ENCODE peak calls at places on chromosomes 4 and X, in seven cellular contexts. One of them, this sample, is unnamed.

GRCh38 chr4:128565565-128566186 is 243.8 kb upstream of the JADE1 start:
- DNase-seq in A549: no peak
- DNase-seq in pancreas: peak
- DNase-seq in endodermal cell: peak
- DNase-seq in SK-N-MC: no peak
- DNase-seq in right atrium auricular region: peak
- DNase-seq in upper lobe of right lung: peak
- DNase-seq in this sample: peak

GRCh38 chr4:172546782-172547181 is 621.8 kb upstream of the GALNT7 start:
- DNase-seq in A549: no peak
- DNase-seq in pancreas: no peak
- DNase-seq in endodermal cell: no peak
- DNase-seq in SK-N-MC: no peak
- DNase-seq in right atrium auricular region: no peak
- DNase-seq in upper lobe of right lung: no peak
- DNase-seq in this sample: no peak

GRCh38 chr4:78057600-78058560 is 757 bp downstream of the FRAS1 start:
- DNase-seq in A549: peak
- DNase-seq in pancreas: peak
- DNase-seq in endodermal cell: peak
- DNase-seq in SK-N-MC: no peak
- DNase-seq in right atrium auricular region: peak
- DNase-seq in upper lobe of right lung: peak
- DNase-seq in this sample: peak

GRCh38 chrX:9885150-9885549 is 82.0 kb upstream of the CLDN34 start:
- DNase-seq in A549: peak
- DNase-seq in pancreas: peak
- DNase-seq in endodermal cell: peak
- DNase-seq in SK-N-MC: no peak
- DNase-seq in right atrium auricular region: no peak
- DNase-seq in upper lobe of right lung: peak
- DNase-seq in this sample: peak

GRCh38 chrX:133323450-133323849 is 91.8 kb downstream of the GPC4 start:
- DNase-seq in A549: no peak
- DNase-seq in pancreas: no peak
- DNase-seq in endodermal cell: no peak
- DNase-seq in SK-N-MC: no peak
- DNase-seq in right atrium auricular region: no peak
- DNase-seq in upper lobe of right lung: no peak
- DNase-seq in this sample: no peak

GRCh38 chr4:39542633-39543393 is 15.6 kb upstream of the UGDH start:
- DNase-seq in A549: no peak
- DNase-seq in pancreas: no peak
- DNase-seq in endodermal cell: no peak
- DNase-seq in SK-N-MC: no peak
- DNase-seq in right atrium auricular region: no peak
- DNase-seq in upper lobe of right lung: no peak
- DNase-seq in this sample: no peak

GRCh38 chrX:39969099-39969825 is 128.5 kb downstream of the BCOR start:
- DNase-seq in A549: no peak
- DNase-seq in pancreas: no peak
- DNase-seq in endodermal cell: peak
- DNase-seq in SK-N-MC: no peak
- DNase-seq in right atrium auricular region: no peak
- DNase-seq in upper lobe of right lung: no peak
- DNase-seq in this sample: peak

GRCh38 chr4:139144161-139144859 is 32.7 kb downstream of the ELF2 start:
- DNase-seq in A549: no peak
- DNase-seq in pancreas: no peak
- DNase-seq in endodermal cell: peak
- DNase-seq in SK-N-MC: no peak
- DNase-seq in right atrium auricular region: peak
- DNase-seq in upper lobe of right lung: peak
- DNase-seq in this sample: no peak

GRCh38 chrX:154142386-154142785 is 1.7 kb upstream of the OPN1LW start:
- DNase-seq in A549: no peak
- DNase-seq in pancreas: no peak
- DNase-seq in endodermal cell: no peak
- DNase-seq in SK-N-MC: no peak
- DNase-seq in right atrium auricular region: no peak
- DNase-seq in upper lobe of right lung: no peak
- DNase-seq in this sample: no peak

GRCh38 chr4:101224358-101225218 is 122.7 kb downstream of the PPP3CA start:
- DNase-seq in A549: no peak
- DNase-seq in pancreas: no peak
- DNase-seq in endodermal cell: no peak
- DNase-seq in SK-N-MC: no peak
- DNase-seq in right atrium auricular region: no peak
- DNase-seq in upper lobe of right lung: no peak
- DNase-seq in this sample: no peak

GRCh38 chrX:154002215-154002719 is 17.4 kb downstream of the IRAK1 start:
- DNase-seq in A549: no peak
- DNase-seq in pancreas: no peak
- DNase-seq in endodermal cell: no peak
- DNase-seq in SK-N-MC: no peak
- DNase-seq in right atrium auricular region: no peak
- DNase-seq in upper lobe of right lung: peak
- DNase-seq in this sample: peak

GRCh38 chr4:81715335-81715734 is 243.6 kb upstream of the RASGEF1B start:
- DNase-seq in A549: no peak
- DNase-seq in pancreas: no peak
- DNase-seq in endodermal cell: peak
- DNase-seq in SK-N-MC: no peak
- DNase-seq in right atrium auricular region: no peak
- DNase-seq in upper lobe of right lung: no peak
- DNase-seq in this sample: no peak

GRCh38 chr4:58767598-58767997 is 1657.4 kb upstream of the IGFBP7 start:
- DNase-seq in A549: no peak
- DNase-seq in pancreas: no peak
- DNase-seq in endodermal cell: no peak
- DNase-seq in SK-N-MC: no peak
- DNase-seq in right atrium auricular region: no peak
- DNase-seq in upper lobe of right lung: no peak
- DNase-seq in this sample: no peak
- H3K27ac ChIP-seq in A549: no peak
- H3K27ac ChIP-seq in pancreas: no peak
- H3K27ac ChIP-seq in endodermal cell: no peak
- H3K27ac ChIP-seq in SK-N-MC: no peak
- H3K27ac ChIP-seq in right atrium auricular region: no peak
- H3K27ac ChIP-seq in upper lobe of right lung: no peak
- H3K27ac ChIP-seq in this sample: no peak

GRCh38 chr4:1302159-1302558 is 12.5 kb downstream of the MAEA start:
- DNase-seq in A549: no peak
- DNase-seq in pancreas: no peak
- DNase-seq in endodermal cell: no peak
- DNase-seq in SK-N-MC: no peak
- DNase-seq in right atrium auricular region: no peak
- DNase-seq in upper lobe of right lung: no peak
- DNase-seq in this sample: no peak

GRCh38 chr4:1305781-1306455 is 16.2 kb downstream of the MAEA start:
- DNase-seq in A549: no peak
- DNase-seq in pancreas: no peak
- DNase-seq in endodermal cell: peak
- DNase-seq in SK-N-MC: no peak
- DNase-seq in right atrium auricular region: no peak
- DNase-seq in upper lobe of right lung: no peak
- DNase-seq in this sample: no peak

GRCh38 chr4:1309261-1310010 is 19.7 kb downstream of the MAEA start:
- DNase-seq in A549: no peak
- DNase-seq in pancreas: peak
- DNase-seq in endodermal cell: peak
- DNase-seq in SK-N-MC: no peak
- DNase-seq in right atrium auricular region: peak
- DNase-seq in upper lobe of right lung: peak
- DNase-seq in this sample: peak

GRCh38 chr4:1307951-1308735 is 18.5 kb downstream of the MAEA start:
- DNase-seq in A549: no peak
- DNase-seq in pancreas: no peak
- DNase-seq in endodermal cell: no peak
- DNase-seq in SK-N-MC: no peak
- DNase-seq in right atrium auricular region: no peak
- DNase-seq in upper lobe of right lung: no peak
- DNase-seq in this sample: no peak

DNA sequence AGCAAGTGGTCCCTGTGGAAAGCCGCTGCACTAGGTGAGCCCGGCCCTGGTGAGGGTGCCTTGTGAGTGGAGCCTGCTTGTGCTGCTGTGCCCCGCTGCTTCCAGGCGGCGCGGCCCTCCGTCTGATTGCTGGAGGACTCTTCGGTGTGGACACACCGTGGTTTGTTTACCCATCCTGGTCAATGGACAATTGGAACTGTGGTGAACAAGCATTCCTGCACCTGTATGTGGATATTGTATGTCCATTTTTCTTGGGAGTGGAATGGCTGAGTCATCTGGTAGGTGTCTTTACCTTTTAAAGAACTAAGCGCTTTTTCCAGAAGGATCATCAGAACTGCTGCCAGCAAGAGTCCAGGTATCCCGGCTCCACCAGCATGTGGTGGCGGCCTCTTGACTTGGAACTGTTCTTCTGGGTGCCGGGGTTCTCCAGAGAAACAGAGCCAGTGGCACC is 15.6 kb downstream of the MAEA start:
- DNase-seq in A549: no peak
- DNase-seq in pancreas: no peak
- DNase-seq in endodermal cell: no peak
- DNase-seq in SK-N-MC: no peak
- DNase-seq in right atrium auricular region: no peak
- DNase-seq in upper lobe of right lung: no peak
- DNase-seq in this sample: no peak
- H3K27ac ChIP-seq in A549: no peak
- H3K27ac ChIP-seq in pancreas: no peak
- H3K27ac ChIP-seq in endodermal cell: no peak
- H3K27ac ChIP-seq in SK-N-MC: no peak
- H3K27ac ChIP-seq in right atrium auricular region: no peak
- H3K27ac ChIP-seq in upper lobe of right lung: no peak
- H3K27ac ChIP-seq in this sample: no peak

DNA sequence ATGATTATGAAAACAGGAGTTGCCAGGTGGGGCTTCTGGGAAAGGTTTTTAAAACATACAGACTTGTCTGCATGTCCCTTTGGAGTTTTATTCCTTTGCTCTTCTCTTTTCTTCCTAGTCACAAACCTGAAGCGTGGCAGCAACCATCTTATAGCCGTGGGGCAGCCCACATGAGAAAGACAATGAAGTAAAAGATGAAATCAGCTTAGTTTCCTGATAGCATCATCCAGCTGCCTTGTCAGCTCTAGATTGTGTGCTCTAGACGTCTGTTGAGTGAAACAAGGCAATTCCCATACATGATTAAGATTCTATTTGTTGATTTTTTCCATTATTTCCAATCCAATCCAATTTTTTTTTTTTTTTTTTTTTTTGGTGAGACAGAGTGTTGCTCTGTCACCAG is 68.9 kb downstream of the ELOVL6 start:
- DNase-seq in A549: no peak
- DNase-seq in pancreas: no peak
- DNase-seq in endodermal cell: no peak
- DNase-seq in SK-N-MC: no peak
- DNase-seq in right atrium auricular region: no peak
- DNase-seq in upper lobe of right lung: no peak
- DNase-seq in this sample: no peak
- H3K27ac ChIP-seq in A549: no peak
- H3K27ac ChIP-seq in pancreas: no peak
- H3K27ac ChIP-seq in endodermal cell: no peak
- H3K27ac ChIP-seq in SK-N-MC: no peak
- H3K27ac ChIP-seq in right atrium auricular region: no peak
- H3K27ac ChIP-seq in upper lobe of right lung: no peak
- H3K27ac ChIP-seq in this sample: no peak

DNA sequence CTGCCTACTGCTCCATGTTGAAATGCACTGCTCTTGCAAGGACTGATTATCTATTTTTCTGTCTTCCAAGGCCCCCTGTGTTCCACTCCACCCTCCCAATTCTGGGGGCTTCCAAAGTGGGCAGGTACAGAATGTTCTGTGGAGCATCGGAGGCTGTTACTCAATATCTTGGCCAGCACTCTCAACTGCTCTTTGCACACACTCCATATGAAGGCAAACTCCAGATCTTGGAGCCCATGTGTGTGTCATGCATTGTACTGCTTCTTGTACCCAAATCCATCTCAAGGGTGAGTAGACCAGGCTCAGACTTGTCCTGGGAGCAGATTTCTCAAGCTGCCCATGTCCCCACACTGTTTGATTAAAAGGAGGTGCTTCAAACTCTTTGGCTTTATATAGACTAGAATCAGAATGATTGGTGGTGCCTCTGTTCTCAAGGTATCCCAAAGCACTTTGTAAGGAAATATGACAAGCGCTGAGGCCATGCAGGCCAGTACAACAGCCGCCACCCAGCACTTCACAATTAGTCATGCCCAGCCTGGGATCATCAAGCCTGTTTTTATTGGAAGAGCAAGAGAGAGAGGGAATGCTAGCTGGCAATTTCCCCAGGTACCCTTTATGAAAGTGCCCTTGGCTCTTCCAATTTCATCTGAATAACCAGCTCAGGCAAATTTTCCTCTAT is 44.3 kb downstream of the AR start:
- DNase-seq in A549: no peak
- DNase-seq in pancreas: no peak
- DNase-seq in endodermal cell: no peak
- DNase-seq in SK-N-MC: no peak
- DNase-seq in right atrium auricular region: no peak
- DNase-seq in upper lobe of right lung: no peak
- DNase-seq in this sample: no peak
- H3K27ac ChIP-seq in A549: no peak
- H3K27ac ChIP-seq in pancreas: no peak
- H3K27ac ChIP-seq in endodermal cell: no peak
- H3K27ac ChIP-seq in SK-N-MC: no peak
- H3K27ac ChIP-seq in right atrium auricular region: peak
- H3K27ac ChIP-seq in upper lobe of right lung: no peak
- H3K27ac ChIP-seq in this sample: no peak

DNA sequence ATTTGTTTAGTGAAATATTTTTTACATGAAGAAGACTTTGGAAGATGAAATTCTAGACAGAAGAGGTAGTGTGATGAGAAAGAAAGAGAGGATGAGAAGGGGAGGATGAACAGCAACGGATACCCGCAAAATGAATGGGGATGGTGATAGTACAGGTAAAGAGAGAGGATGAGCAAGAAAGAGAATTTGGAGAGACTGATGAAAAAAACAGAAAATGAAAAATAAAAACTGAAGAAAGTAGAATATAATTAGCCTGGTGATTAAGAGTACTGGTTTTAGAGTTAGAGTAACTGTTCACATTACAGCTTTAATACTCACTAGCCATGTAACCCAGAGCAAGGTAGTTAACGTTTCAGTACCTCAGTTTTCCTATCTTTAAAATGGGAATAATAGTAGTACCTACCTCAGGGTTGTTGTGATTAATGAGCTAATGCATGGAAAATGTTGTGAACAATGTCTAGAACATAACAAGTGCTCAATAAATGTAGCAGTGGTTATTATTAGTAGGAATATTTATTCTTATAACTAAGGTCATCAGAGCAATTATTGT is 54.9 kb upstream of the ANTXR2 start:
- DNase-seq in A549: no peak
- DNase-seq in pancreas: no peak
- DNase-seq in endodermal cell: no peak
- DNase-seq in SK-N-MC: no peak
- DNase-seq in right atrium auricular region: no peak
- DNase-seq in upper lobe of right lung: no peak
- DNase-seq in this sample: no peak
- H3K27ac ChIP-seq in A549: peak
- H3K27ac ChIP-seq in pancreas: no peak
- H3K27ac ChIP-seq in endodermal cell: no peak
- H3K27ac ChIP-seq in SK-N-MC: no peak
- H3K27ac ChIP-seq in right atrium auricular region: no peak
- H3K27ac ChIP-seq in upper lobe of right lung: no peak
- H3K27ac ChIP-seq in this sample: no peak

This sample was measured in A673.